ENCODE peak calls at places on chromosomes 1 and 21, in four cellular contexts. One of them, this sample, is unnamed.

GRCh38 chr1:191582169-191582568 is 576.1 kb upstream of the RGS18 start:
- DNase-seq in K562: no peak
- DNase-seq in HepG2: no peak
- DNase-seq in GM12878: no peak
- DNase-seq in this sample: no peak

GRCh38 chr21:46100426-46100825 is 2.5 kb downstream of the COL6A2 start:
- DNase-seq in GM12878: no peak
- DNase-seq in K562: no peak
- DNase-seq in HepG2: no peak
- DNase-seq in this sample: no peak

GRCh38 chr1:107473065-107473464 is 332.2 kb downstream of the NTNG1 start:
- DNase-seq in K562: no peak
- DNase-seq in GM12878: no peak
- DNase-seq in HepG2: no peak
- DNase-seq in this sample: no peak

GRCh38 chr1:209585672-209586071 is 2.2 kb downstream of the CAMK1G start:
- DNase-seq in GM12878: no peak
- DNase-seq in K562: no peak
- DNase-seq in HepG2: no peak
- DNase-seq in this sample: peak; percentile 49

GRCh38 chr1:181111559-181111958 is 23.1 kb downstream of the IER5 start:
- DNase-seq in GM12878: no peak
- DNase-seq in K562: no peak
- DNase-seq in HepG2: peak; percentile 13
- DNase-seq in this sample: no peak

GRCh38 chr21:29271927-29272333 is 26.8 kb upstream of the BACH1 start:
- DNase-seq in GM12878: no peak
- DNase-seq in HepG2: peak; percentile 81
- DNase-seq in K562: no peak
- DNase-seq in this sample: no peak

GRCh38 chr1:211099393-211099792 is 34.6 kb downstream of the KCNH1 start:
- DNase-seq in GM12878: no peak
- DNase-seq in K562: no peak
- DNase-seq in HepG2: no peak
- DNase-seq in this sample: no peak

GRCh38 chr21:43988016-43988415 is 24.1 kb upstream of the TRAPPC10 start:
- DNase-seq in GM12878: no peak
- DNase-seq in K562: no peak
- DNase-seq in HepG2: no peak
- DNase-seq in this sample: no peak

GRCh38 chr1:208929575-208929974 is 653.9 kb upstream of the CAMK1G start:
- DNase-seq in GM12878: no peak
- DNase-seq in HepG2: no peak
- DNase-seq in K562: no peak
- DNase-seq in this sample: no peak

GRCh38 chr1:162003825-162004205 is 19.9 kb downstream of the OLFML2B start:
- DNase-seq in HepG2: no peak
- DNase-seq in K562: no peak
- DNase-seq in GM12878: no peak
- DNase-seq in this sample: no peak

GRCh38 chr1:10520952-10521351 is 46.2 kb downstream of the PEX14 start:
- DNase-seq in HepG2: no peak
- DNase-seq in GM12878: no peak
- DNase-seq in K562: no peak
- DNase-seq in this sample: no peak

GRCh38 chr1:8424539-8425116 is 106.7 kb downstream of the SLC45A1 start:
- DNase-seq in K562: peak; percentile 28
- DNase-seq in GM12878: no peak
- DNase-seq in HepG2: no peak
- DNase-seq in this sample: peak; percentile 38

GRCh38 chr1:2438038-2438437 is 25.7 kb upstream of the PEX10 start:
- DNase-seq in HepG2: no peak
- DNase-seq in K562: no peak
- DNase-seq in GM12878: no peak
- DNase-seq in this sample: no peak

GRCh38 chr1:100343897-100344296 is 8.4 kb upstream of the CDC14A start:
- DNase-seq in GM12878: no peak
- DNase-seq in K562: no peak
- DNase-seq in HepG2: no peak
- DNase-seq in this sample: no peak

GRCh38 chr1:240337795-240338194 is 246.1 kb downstream of the FMN2 start:
- DNase-seq in HepG2: no peak
- DNase-seq in GM12878: no peak
- DNase-seq in K562: no peak
- DNase-seq in this sample: no peak

GRCh38 chr1:9080704-9081291 is 11.4 kb upstream of the SLC2A5 start:
- DNase-seq in HepG2: no peak
- DNase-seq in GM12878: no peak
- DNase-seq in K562: no peak
- DNase-seq in this sample: no peak

GRCh38 chr1:33792651-33793050 is 71.2 kb upstream of the HMGB4 start:
- DNase-seq in HepG2: no peak
- DNase-seq in K562: no peak
- DNase-seq in GM12878: no peak
- DNase-seq in this sample: no peak

GRCh38 chr1:33792216-33792615 is 71.7 kb upstream of the HMGB4 start:
- DNase-seq in GM12878: no peak
- DNase-seq in K562: no peak
- DNase-seq in HepG2: no peak
- DNase-seq in this sample: no peak

GRCh38 chr1:33790577-33790976 is 73.3 kb upstream of the HMGB4 start:
- DNase-seq in K562: no peak
- DNase-seq in HepG2: no peak
- DNase-seq in GM12878: no peak
- DNase-seq in this sample: no peak

DNA sequence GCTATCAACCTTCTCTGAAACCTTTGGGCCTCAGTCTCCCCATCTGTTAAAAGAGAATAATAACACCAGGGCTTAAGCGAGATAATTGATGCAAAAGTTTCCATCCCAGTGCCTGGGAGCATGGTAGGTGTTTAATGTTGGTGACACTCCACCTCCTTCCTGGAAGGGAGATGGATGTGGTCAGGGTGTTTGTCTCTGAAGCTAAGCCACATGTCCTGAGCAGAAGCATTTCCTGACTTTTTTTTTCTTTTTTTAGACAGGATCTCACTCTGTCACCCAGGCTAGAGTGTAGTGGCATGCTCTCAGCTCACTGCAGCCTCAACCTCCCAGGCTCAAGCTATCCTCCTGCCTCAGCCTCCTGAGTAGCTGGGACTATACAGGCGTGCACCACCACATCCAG is 72.6 kb upstream of the HMGB4 start:
- DNase-seq in HepG2: no peak
- DNase-seq in K562: no peak
- DNase-seq in GM12878: no peak
- DNase-seq in this sample: no peak
- TF ChIP-seq CBFB in HepG2: no peak
- TF ChIP-seq CBFB in K562: no peak
- TF ChIP-seq CBFB in GM12878: no peak
- TF ChIP-seq CBFB in this sample: no peak

GRCh38 chr1:223010552-223011229 is 132.4 kb downstream of the TLR5 start:
- DNase-seq in K562: no peak
- DNase-seq in GM12878: no peak
- DNase-seq in HepG2: peak; percentile 87
- DNase-seq in this sample: no peak
- TF ChIP-seq CBFB in K562: no peak
- TF ChIP-seq CBFB in GM12878: no peak
- TF ChIP-seq CBFB in HepG2: no peak
- TF ChIP-seq CBFB in this sample: no peak

GRCh38 chr1:83996175-83996574 is 2.8 kb downstream of the TTLL7 start:
- DNase-seq in K562: no peak
- DNase-seq in HepG2: no peak
- DNase-seq in GM12878: no peak
- DNase-seq in this sample: no peak
- TF ChIP-seq CBFB in K562: no peak
- TF ChIP-seq CBFB in HepG2: no peak
- TF ChIP-seq CBFB in GM12878: no peak
- TF ChIP-seq CBFB in this sample: no peak

DNA sequence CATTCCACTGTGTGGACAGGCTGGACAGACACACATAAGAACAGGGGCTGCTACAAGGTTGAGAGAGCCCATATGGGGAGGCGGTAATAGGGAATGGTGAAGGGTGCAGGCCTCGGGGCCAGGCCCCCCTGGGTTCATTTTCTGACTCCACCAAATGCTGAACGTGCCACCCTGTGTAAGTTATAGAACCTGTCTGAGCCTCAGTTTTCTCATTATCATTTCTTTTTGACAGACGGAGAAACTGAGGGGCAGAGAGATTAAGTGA is 569.5 kb downstream of the PTPRU start:
- DNase-seq in K562: no peak
- DNase-seq in HepG2: no peak
- DNase-seq in GM12878: no peak
- DNase-seq in this sample: no peak
- TF ChIP-seq CBFB in K562: no peak
- TF ChIP-seq CBFB in HepG2: no peak
- TF ChIP-seq CBFB in GM12878: no peak
- TF ChIP-seq CBFB in this sample: no peak

GRCh38 chr1:175704621-175705020 is 38.8 kb downstream of the TNR start:
- DNase-seq in GM12878: no peak
- DNase-seq in HepG2: no peak
- DNase-seq in K562: no peak
- DNase-seq in this sample: no peak
- TF ChIP-seq CBFB in GM12878: no peak
- TF ChIP-seq CBFB in HepG2: no peak
- TF ChIP-seq CBFB in K562: no peak
- TF ChIP-seq CBFB in this sample: no peak

DNA sequence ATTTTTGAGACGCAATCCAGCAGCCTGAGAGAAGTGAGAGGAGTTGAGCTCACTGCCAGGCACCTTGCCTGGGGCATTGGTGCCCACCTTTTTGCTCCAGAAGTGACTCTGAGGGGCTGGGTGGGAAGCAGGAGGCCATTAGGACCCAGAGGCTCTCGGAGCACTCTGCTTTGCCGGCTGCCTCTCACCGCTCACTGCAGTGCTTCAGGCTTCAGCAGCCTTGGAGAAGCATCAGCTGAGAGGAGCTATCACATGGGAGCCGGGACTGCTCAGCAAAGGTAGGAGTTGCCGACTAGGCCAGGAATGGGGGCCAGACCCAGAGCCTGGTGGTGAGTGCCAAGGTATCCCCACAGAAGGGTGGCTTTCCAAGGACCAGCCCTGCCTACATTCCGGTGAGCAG is at the start of gene GPR61:
- DNase-seq in K562: peak; percentile 5
- DNase-seq in HepG2: no peak
- DNase-seq in GM12878: no peak
- DNase-seq in this sample: no peak
- TF ChIP-seq CBFB in K562: no peak
- TF ChIP-seq CBFB in HepG2: no peak
- TF ChIP-seq CBFB in GM12878: no peak
- TF ChIP-seq CBFB in this sample: no peak

DNA sequence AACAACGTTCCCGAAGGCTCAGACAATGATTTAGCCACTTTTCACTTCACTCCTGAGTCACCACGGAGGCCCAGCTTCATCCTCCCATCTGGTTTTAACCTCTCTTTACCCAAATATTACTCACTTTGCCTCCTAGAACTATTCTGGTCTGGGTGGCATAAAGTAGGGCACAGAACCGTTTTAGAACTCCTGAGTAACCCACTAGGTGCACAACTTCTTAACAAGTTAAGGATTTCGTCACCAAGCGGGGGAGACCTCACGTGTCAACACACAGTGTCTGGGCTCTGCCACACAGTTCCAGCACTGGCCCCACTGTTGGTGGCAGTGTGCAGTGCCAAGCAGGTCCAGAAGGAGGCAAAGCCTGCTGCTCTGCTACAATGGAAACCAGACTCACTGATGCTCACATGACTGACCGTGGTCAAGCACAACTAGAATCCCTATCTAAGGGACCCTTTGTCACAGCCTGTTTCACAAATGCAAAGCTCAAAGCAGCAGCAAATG is 121.7 kb downstream of the SIPA1L2 start:
- DNase-seq in HepG2: no peak
- DNase-seq in GM12878: no peak
- DNase-seq in K562: no peak
- DNase-seq in this sample: no peak
- TF ChIP-seq CBFB in HepG2: no peak
- TF ChIP-seq CBFB in GM12878: no peak
- TF ChIP-seq CBFB in K562: no peak
- TF ChIP-seq CBFB in this sample: no peak

DNA sequence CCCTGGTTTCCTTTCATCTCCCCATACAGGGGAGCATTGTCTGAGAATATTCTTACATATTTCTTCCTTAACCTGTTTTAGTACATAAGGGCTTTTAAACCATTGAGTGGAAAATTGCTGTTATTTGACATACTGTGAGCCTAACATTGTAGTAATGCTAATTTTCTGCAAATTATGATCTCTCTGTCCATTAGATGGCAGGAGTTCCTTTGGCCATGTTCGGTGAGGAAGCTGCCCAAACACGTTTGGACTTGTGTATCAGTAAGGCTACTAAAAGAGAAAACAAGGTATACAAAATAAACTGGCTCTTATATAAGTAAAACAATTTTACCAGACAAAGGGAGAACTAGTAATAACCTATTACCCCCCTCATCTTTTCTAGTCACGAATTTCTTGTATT is 29.2 kb downstream of the CDC7 start:
- DNase-seq in HepG2: no peak
- DNase-seq in K562: peak; percentile 19
- DNase-seq in GM12878: no peak
- DNase-seq in this sample: no peak
- TF ChIP-seq CBFB in HepG2: no peak
- TF ChIP-seq CBFB in K562: no peak
- TF ChIP-seq CBFB in GM12878: no peak
- TF ChIP-seq CBFB in this sample: no peak

This sample was measured in WTC11.